ENCODE peak calls at places on chromosome 20, in nine cellular contexts. X is GM10248, C is D341Med, K is NCI-H1436, W is aorta, Z is ELR, D is transverse colon, B is EL, U is 8988T. Y is an unnamed sample.

GRCh38 chr20:25220810-25221591 is 25.5 kb downstream of the ENTPD6 start:
- DNase-seq in Z (no peak), C (peak), D (peak), X (no peak), U (no peak), B (no peak), W (no peak), K (no peak), Y (no peak)

GRCh38 chr20:39855799-39856198 is 833.2 kb downstream of the MAFB start:
- DNase-seq in D (no peak), X (no peak), Z (peak), B (peak), U (no peak), K (no peak), C (no peak), W (no peak), Y (no peak)

GRCh38 chr20:2747676-2748235 is 52.7 kb downstream of the CPXM1 start:
- DNase-seq in X (no peak), B (no peak), Z (no peak), W (no peak), U (no peak), K (no peak), D (no peak), C (no peak), Y (no peak)

GRCh38 chr20:39812116-39812515 is 850.0 kb downstream of the DHX35 start:
- DNase-seq in W (no peak), X (no peak), K (no peak), Z (no peak), U (no peak), D (no peak), C (no peak), B (no peak), Y (no peak)

GRCh38 chr20:8043687-8044278 is 24.2 kb upstream of the TMX4 start:
- DNase-seq in X (peak), U (no peak), D (no peak), K (peak), W (no peak), C (peak), B (peak), Z (peak), Y (no peak)

GRCh38 chr20:4998160-4998651 is 3.1 kb downstream of the SLC23A2 start:
- DNase-seq in X (peak), W (no peak), Z (peak), B (no peak), K (no peak), U (no peak), D (no peak), C (no peak), Y (no peak)

GRCh38 chr20:3093861-3094361 is 9.4 kb upstream of the AVP start:
- DNase-seq in C (no peak), D (no peak), Z (no peak), K (no peak), X (no peak), U (no peak), W (no peak), B (no peak), Y (no peak)

GRCh38 chr20:21099653-21100589 is 6.2 kb downstream of the LINC00237 start:
- DNase-seq in Z (no peak), B (no peak), D (peak), U (no peak), C (peak), W (peak), K (no peak), X (peak), Y (peak)

GRCh38 chr20:22341508-22341907 is 242.9 kb downstream of the FOXA2 start:
- DNase-seq in W (no peak), B (peak), Z (peak), X (no peak), U (peak), C (no peak), D (no peak), K (no peak), Y (no peak)

GRCh38 chr20:23242104-23242503 is 108.5 kb upstream of the NXT1 start:
- DNase-seq in X (no peak), C (no peak), U (no peak), W (no peak), Z (no peak), K (no peak), B (no peak), D (no peak), Y (no peak)

GRCh38 chr20:57398231-57398821 is 7.1 kb downstream of the RBM38 start:
- DNase-seq in C (no peak), K (peak), U (no peak), X (peak), B (no peak), Z (no peak), W (peak), D (peak), Y (peak)

GRCh38 chr20:37114012-37114411 is 18.2 kb upstream of the RBL1 start:
- DNase-seq in K (no peak), X (no peak), D (peak), C (no peak), Z (no peak), U (no peak), W (no peak), B (no peak), Y (no peak)

GRCh38 chr20:57211406-57211805 is 55.0 kb downstream of the BMP7 start:
- DNase-seq in K (no peak), W (no peak), X (no peak), Z (no peak), C (peak), U (no peak), D (no peak), B (no peak), Y (no peak)

GRCh38 chr20:50215101-50215500 is 24.5 kb downstream of the CEBPB start:
- DNase-seq in C (no peak), D (no peak), K (no peak), X (no peak), B (peak), Z (peak), W (no peak), U (no peak), Y (no peak)

GRCh38 chr20:63873477-63873971 is 8.5 kb downstream of the TPD52L2 start:
- DNase-seq in X (no peak), Z (peak), B (peak), U (no peak), C (no peak), K (no peak), W (no peak), D (peak), Y (no peak)

Y was measured in body of pancreas.